ENCODE peak calls at places on chromosomes 4 and X, in ten cellular contexts. One of them, this sample, is unnamed.

GRCh38 chr4:54073481-54073880 is 9.1 kb upstream of the CHIC2 start:
- DNase-seq in NCI-H510A treated with DMSO at 0.1 percent for 48 hours: no peak
- DNase-seq in psoas muscle: no peak
- DNase-seq in NCI-H146: no peak
- DNase-seq in NCI-H82: no peak
- DNase-seq in ovary: no peak
- DNase-seq in activated T-cell treated with anti-CD3 and anti-CD28 coated beads for 1 hour: no peak
- DNase-seq in mesendoderm: no peak
- DNase-seq in AG10803: peak
- DNase-seq in stimulated activated naive CD8-positive, alpha-beta T cell treated with anti-CD3 and anti-CD28 coated beads, Interleukin-15, amount 100 ng/mL, for 72 hours: no peak
- DNase-seq in this sample: no peak

GRCh38 chr4:7649741-7650531 is 215.2 kb upstream of the PSAPL1 start:
- DNase-seq in NCI-H146: no peak
- DNase-seq in mesendoderm: no peak
- DNase-seq in ovary: no peak
- DNase-seq in stimulated activated naive CD8-positive, alpha-beta T cell treated with anti-CD3 and anti-CD28 coated beads, Interleukin-15, amount 100 ng/mL, for 72 hours: peak
- DNase-seq in NCI-H510A treated with DMSO at 0.1 percent for 48 hours: no peak
- DNase-seq in NCI-H82: no peak
- DNase-seq in activated T-cell treated with anti-CD3 and anti-CD28 coated beads for 1 hour: peak
- DNase-seq in AG10803: peak
- DNase-seq in psoas muscle: peak
- DNase-seq in this sample: peak

GRCh38 chr4:2486981-2487380 is 18.1 kb downstream of the RNF4 start:
- DNase-seq in AG10803: no peak
- DNase-seq in NCI-H510A treated with DMSO at 0.1 percent for 48 hours: no peak
- DNase-seq in activated T-cell treated with anti-CD3 and anti-CD28 coated beads for 1 hour: no peak
- DNase-seq in ovary: no peak
- DNase-seq in NCI-H146: no peak
- DNase-seq in mesendoderm: no peak
- DNase-seq in NCI-H82: no peak
- DNase-seq in stimulated activated naive CD8-positive, alpha-beta T cell treated with anti-CD3 and anti-CD28 coated beads, Interleukin-15, amount 100 ng/mL, for 72 hours: no peak
- DNase-seq in psoas muscle: no peak
- DNase-seq in this sample: no peak

GRCh38 chr4:85086721-85087120 is 120.2 kb upstream of the WDFY3 start:
- DNase-seq in psoas muscle: no peak
- DNase-seq in stimulated activated naive CD8-positive, alpha-beta T cell treated with anti-CD3 and anti-CD28 coated beads, Interleukin-15, amount 100 ng/mL, for 72 hours: no peak
- DNase-seq in AG10803: no peak
- DNase-seq in mesendoderm: peak
- DNase-seq in NCI-H510A treated with DMSO at 0.1 percent for 48 hours: no peak
- DNase-seq in activated T-cell treated with anti-CD3 and anti-CD28 coated beads for 1 hour: no peak
- DNase-seq in NCI-H146: no peak
- DNase-seq in NCI-H82: peak
- DNase-seq in ovary: no peak
- DNase-seq in this sample: no peak

GRCh38 chr4:8730681-8731080 is 138.1 kb downstream of the CPZ start:
- DNase-seq in activated T-cell treated with anti-CD3 and anti-CD28 coated beads for 1 hour: no peak
- DNase-seq in stimulated activated naive CD8-positive, alpha-beta T cell treated with anti-CD3 and anti-CD28 coated beads, Interleukin-15, amount 100 ng/mL, for 72 hours: no peak
- DNase-seq in AG10803: no peak
- DNase-seq in NCI-H82: no peak
- DNase-seq in NCI-H146: no peak
- DNase-seq in mesendoderm: no peak
- DNase-seq in ovary: no peak
- DNase-seq in NCI-H510A treated with DMSO at 0.1 percent for 48 hours: no peak
- DNase-seq in psoas muscle: peak
- DNase-seq in this sample: no peak

GRCh38 chrX:42948723-42949122 is 170.8 kb upstream of the PPP1R2C start:
- DNase-seq in psoas muscle: no peak
- DNase-seq in ovary: no peak
- DNase-seq in mesendoderm: peak
- DNase-seq in NCI-H82: no peak
- DNase-seq in NCI-H510A treated with DMSO at 0.1 percent for 48 hours: no peak
- DNase-seq in NCI-H146: no peak
- DNase-seq in AG10803: no peak
- DNase-seq in activated T-cell treated with anti-CD3 and anti-CD28 coated beads for 1 hour: no peak
- DNase-seq in stimulated activated naive CD8-positive, alpha-beta T cell treated with anti-CD3 and anti-CD28 coated beads, Interleukin-15, amount 100 ng/mL, for 72 hours: peak
- DNase-seq in this sample: no peak

GRCh38 chrX:129737921-129738320 is 858 bp upstream of the XPNPEP2 start:
- DNase-seq in psoas muscle: no peak
- DNase-seq in ovary: no peak
- DNase-seq in activated T-cell treated with anti-CD3 and anti-CD28 coated beads for 1 hour: no peak
- DNase-seq in NCI-H146: no peak
- DNase-seq in NCI-H82: no peak
- DNase-seq in mesendoderm: no peak
- DNase-seq in stimulated activated naive CD8-positive, alpha-beta T cell treated with anti-CD3 and anti-CD28 coated beads, Interleukin-15, amount 100 ng/mL, for 72 hours: no peak
- DNase-seq in NCI-H510A treated with DMSO at 0.1 percent for 48 hours: no peak
- DNase-seq in AG10803: peak
- DNase-seq in this sample: peak

GRCh38 chr4:176404591-176404990 is 84.8 kb downstream of the SPCS3 start:
- DNase-seq in stimulated activated naive CD8-positive, alpha-beta T cell treated with anti-CD3 and anti-CD28 coated beads, Interleukin-15, amount 100 ng/mL, for 72 hours: no peak
- DNase-seq in NCI-H510A treated with DMSO at 0.1 percent for 48 hours: no peak
- DNase-seq in psoas muscle: no peak
- DNase-seq in mesendoderm: no peak
- DNase-seq in activated T-cell treated with anti-CD3 and anti-CD28 coated beads for 1 hour: no peak
- DNase-seq in NCI-H146: no peak
- DNase-seq in AG10803: peak
- DNase-seq in NCI-H82: peak
- DNase-seq in ovary: no peak
- DNase-seq in this sample: no peak

GRCh38 chrX:94089149-94089548 is 415.1 kb downstream of the FAM133A start:
- DNase-seq in NCI-H146: no peak
- DNase-seq in activated T-cell treated with anti-CD3 and anti-CD28 coated beads for 1 hour: no peak
- DNase-seq in AG10803: no peak
- DNase-seq in ovary: no peak
- DNase-seq in stimulated activated naive CD8-positive, alpha-beta T cell treated with anti-CD3 and anti-CD28 coated beads, Interleukin-15, amount 100 ng/mL, for 72 hours: no peak
- DNase-seq in mesendoderm: no peak
- DNase-seq in NCI-H82: no peak
- DNase-seq in psoas muscle: no peak
- DNase-seq in NCI-H510A treated with DMSO at 0.1 percent for 48 hours: no peak
- DNase-seq in this sample: no peak

GRCh38 chr4:186762361-186762760 is 38.7 kb upstream of the FAT1 start:
- DNase-seq in stimulated activated naive CD8-positive, alpha-beta T cell treated with anti-CD3 and anti-CD28 coated beads, Interleukin-15, amount 100 ng/mL, for 72 hours: no peak
- DNase-seq in mesendoderm: no peak
- DNase-seq in activated T-cell treated with anti-CD3 and anti-CD28 coated beads for 1 hour: no peak
- DNase-seq in AG10803: no peak
- DNase-seq in ovary: no peak
- DNase-seq in NCI-H82: no peak
- DNase-seq in psoas muscle: no peak
- DNase-seq in NCI-H510A treated with DMSO at 0.1 percent for 48 hours: no peak
- DNase-seq in NCI-H146: no peak
- DNase-seq in this sample: no peak

GRCh38 chrX:13201605-13202219 is 118.1 kb downstream of the ATXN3L start:
- DNase-seq in activated T-cell treated with anti-CD3 and anti-CD28 coated beads for 1 hour: no peak
- DNase-seq in stimulated activated naive CD8-positive, alpha-beta T cell treated with anti-CD3 and anti-CD28 coated beads, Interleukin-15, amount 100 ng/mL, for 72 hours: no peak
- DNase-seq in NCI-H146: peak
- DNase-seq in NCI-H510A treated with DMSO at 0.1 percent for 48 hours: no peak
- DNase-seq in NCI-H82: no peak
- DNase-seq in psoas muscle: no peak
- DNase-seq in AG10803: no peak
- DNase-seq in ovary: no peak
- DNase-seq in mesendoderm: peak
- DNase-seq in this sample: no peak

GRCh38 chrX:24168807-24169206 is 19.3 kb downstream of the ZFX start:
- DNase-seq in mesendoderm: no peak
- DNase-seq in NCI-H510A treated with DMSO at 0.1 percent for 48 hours: no peak
- DNase-seq in NCI-H82: no peak
- DNase-seq in AG10803: no peak
- DNase-seq in activated T-cell treated with anti-CD3 and anti-CD28 coated beads for 1 hour: no peak
- DNase-seq in NCI-H146: no peak
- DNase-seq in psoas muscle: no peak
- DNase-seq in ovary: no peak
- DNase-seq in stimulated activated naive CD8-positive, alpha-beta T cell treated with anti-CD3 and anti-CD28 coated beads, Interleukin-15, amount 100 ng/mL, for 72 hours: peak
- DNase-seq in this sample: no peak

GRCh38 chrX:18654873-18655836 is 16.8 kb downstream of the RS1 start:
- DNase-seq in mesendoderm: no peak
- DNase-seq in NCI-H82: peak
- DNase-seq in stimulated activated naive CD8-positive, alpha-beta T cell treated with anti-CD3 and anti-CD28 coated beads, Interleukin-15, amount 100 ng/mL, for 72 hours: no peak
- DNase-seq in psoas muscle: no peak
- DNase-seq in NCI-H510A treated with DMSO at 0.1 percent for 48 hours: peak
- DNase-seq in AG10803: no peak
- DNase-seq in ovary: no peak
- DNase-seq in activated T-cell treated with anti-CD3 and anti-CD28 coated beads for 1 hour: no peak
- DNase-seq in NCI-H146: peak
- DNase-seq in this sample: no peak

GRCh38 chrX:19824603-19825002 is 62.8 kb downstream of the SH3KBP1 start:
- DNase-seq in AG10803: peak
- DNase-seq in activated T-cell treated with anti-CD3 and anti-CD28 coated beads for 1 hour: no peak
- DNase-seq in ovary: no peak
- DNase-seq in stimulated activated naive CD8-positive, alpha-beta T cell treated with anti-CD3 and anti-CD28 coated beads, Interleukin-15, amount 100 ng/mL, for 72 hours: peak
- DNase-seq in psoas muscle: no peak
- DNase-seq in NCI-H82: peak
- DNase-seq in NCI-H510A treated with DMSO at 0.1 percent for 48 hours: no peak
- DNase-seq in mesendoderm: no peak
- DNase-seq in NCI-H146: no peak
- DNase-seq in this sample: peak

GRCh38 chr4:166252487-166253402 is 379.7 kb downstream of the TLL1 start:
- DNase-seq in activated T-cell treated with anti-CD3 and anti-CD28 coated beads for 1 hour: no peak
- DNase-seq in psoas muscle: no peak
- DNase-seq in ovary: no peak
- DNase-seq in NCI-H82: peak
- DNase-seq in NCI-H146: peak
- DNase-seq in mesendoderm: peak
- DNase-seq in stimulated activated naive CD8-positive, alpha-beta T cell treated with anti-CD3 and anti-CD28 coated beads, Interleukin-15, amount 100 ng/mL, for 72 hours: no peak
- DNase-seq in AG10803: peak
- DNase-seq in NCI-H510A treated with DMSO at 0.1 percent for 48 hours: no peak
- DNase-seq in this sample: peak

GRCh38 chrX:109399831-109400230 is 82.1 kb downstream of the GUCY2F start:
- DNase-seq in activated T-cell treated with anti-CD3 and anti-CD28 coated beads for 1 hour: no peak
- DNase-seq in NCI-H510A treated with DMSO at 0.1 percent for 48 hours: no peak
- DNase-seq in ovary: no peak
- DNase-seq in mesendoderm: no peak
- DNase-seq in NCI-H82: peak
- DNase-seq in stimulated activated naive CD8-positive, alpha-beta T cell treated with anti-CD3 and anti-CD28 coated beads, Interleukin-15, amount 100 ng/mL, for 72 hours: no peak
- DNase-seq in AG10803: no peak
- DNase-seq in psoas muscle: no peak
- DNase-seq in NCI-H146: no peak
- DNase-seq in this sample: no peak

GRCh38 chr4:41178372-41179085 is 35.8 kb downstream of the APBB2 start:
- DNase-seq in mesendoderm: no peak
- DNase-seq in AG10803: peak
- DNase-seq in NCI-H146: peak
- DNase-seq in NCI-H510A treated with DMSO at 0.1 percent for 48 hours: no peak
- DNase-seq in psoas muscle: no peak
- DNase-seq in NCI-H82: no peak
- DNase-seq in activated T-cell treated with anti-CD3 and anti-CD28 coated beads for 1 hour: no peak
- DNase-seq in stimulated activated naive CD8-positive, alpha-beta T cell treated with anti-CD3 and anti-CD28 coated beads, Interleukin-15, amount 100 ng/mL, for 72 hours: no peak
- DNase-seq in ovary: no peak
- DNase-seq in this sample: peak

GRCh38 chr4:152679414-152680281 is at the start of gene TMEM154:
- DNase-seq in ovary: no peak
- DNase-seq in NCI-H146: peak
- DNase-seq in psoas muscle: peak
- DNase-seq in activated T-cell treated with anti-CD3 and anti-CD28 coated beads for 1 hour: peak
- DNase-seq in NCI-H510A treated with DMSO at 0.1 percent for 48 hours: peak
- DNase-seq in NCI-H82: peak
- DNase-seq in mesendoderm: peak
- DNase-seq in stimulated activated naive CD8-positive, alpha-beta T cell treated with anti-CD3 and anti-CD28 coated beads, Interleukin-15, amount 100 ng/mL, for 72 hours: peak
- DNase-seq in AG10803: peak
- DNase-seq in this sample: peak

GRCh38 chrX:31228415-31228832 is 156.6 kb upstream of the FTHL17 start:
- DNase-seq in NCI-H510A treated with DMSO at 0.1 percent for 48 hours: no peak
- DNase-seq in NCI-H82: no peak
- DNase-seq in ovary: peak
- DNase-seq in AG10803: peak
- DNase-seq in psoas muscle: no peak
- DNase-seq in stimulated activated naive CD8-positive, alpha-beta T cell treated with anti-CD3 and anti-CD28 coated beads, Interleukin-15, amount 100 ng/mL, for 72 hours: no peak
- DNase-seq in mesendoderm: no peak
- DNase-seq in activated T-cell treated with anti-CD3 and anti-CD28 coated beads for 1 hour: no peak
- DNase-seq in NCI-H146: no peak
- DNase-seq in this sample: no peak

GRCh38 chr4:113809313-113809712 is 47.8 kb upstream of the CAMK2D start:
- DNase-seq in NCI-H146: no peak
- DNase-seq in stimulated activated naive CD8-positive, alpha-beta T cell treated with anti-CD3 and anti-CD28 coated beads, Interleukin-15, amount 100 ng/mL, for 72 hours: peak
- DNase-seq in NCI-H82: no peak
- DNase-seq in ovary: no peak
- DNase-seq in NCI-H510A treated with DMSO at 0.1 percent for 48 hours: no peak
- DNase-seq in psoas muscle: no peak
- DNase-seq in mesendoderm: no peak
- DNase-seq in activated T-cell treated with anti-CD3 and anti-CD28 coated beads for 1 hour: no peak
- DNase-seq in AG10803: peak
- DNase-seq in this sample: peak

GRCh38 chr4:78372282-78372988 is 179.1 kb upstream of the ANXA3 start:
- DNase-seq in AG10803: no peak
- DNase-seq in NCI-H82: no peak
- DNase-seq in activated T-cell treated with anti-CD3 and anti-CD28 coated beads for 1 hour: no peak
- DNase-seq in psoas muscle: no peak
- DNase-seq in mesendoderm: no peak
- DNase-seq in NCI-H146: no peak
- DNase-seq in NCI-H510A treated with DMSO at 0.1 percent for 48 hours: no peak
- DNase-seq in ovary: no peak
- DNase-seq in stimulated activated naive CD8-positive, alpha-beta T cell treated with anti-CD3 and anti-CD28 coated beads, Interleukin-15, amount 100 ng/mL, for 72 hours: no peak
- DNase-seq in this sample: no peak

GRCh38 chr4:146175541-146176453 is at the start of gene LSM6:
- DNase-seq in AG10803: peak
- DNase-seq in NCI-H146: peak
- DNase-seq in ovary: peak
- DNase-seq in stimulated activated naive CD8-positive, alpha-beta T cell treated with anti-CD3 and anti-CD28 coated beads, Interleukin-15, amount 100 ng/mL, for 72 hours: peak
- DNase-seq in psoas muscle: peak
- DNase-seq in mesendoderm: peak
- DNase-seq in NCI-H82: peak
- DNase-seq in NCI-H510A treated with DMSO at 0.1 percent for 48 hours: peak
- DNase-seq in activated T-cell treated with anti-CD3 and anti-CD28 coated beads for 1 hour: peak
- DNase-seq in this sample: peak

GRCh38 chr4:94544811-94545210 is 93.1 kb downstream of the PDLIM5 start:
- DNase-seq in AG10803: no peak
- DNase-seq in NCI-H82: no peak
- DNase-seq in activated T-cell treated with anti-CD3 and anti-CD28 coated beads for 1 hour: no peak
- DNase-seq in NCI-H510A treated with DMSO at 0.1 percent for 48 hours: no peak
- DNase-seq in stimulated activated naive CD8-positive, alpha-beta T cell treated with anti-CD3 and anti-CD28 coated beads, Interleukin-15, amount 100 ng/mL, for 72 hours: no peak
- DNase-seq in NCI-H146: no peak
- DNase-seq in ovary: no peak
- DNase-seq in psoas muscle: no peak
- DNase-seq in mesendoderm: no peak
- DNase-seq in this sample: no peak

GRCh38 chr4:154120277-154120676 is 331.4 kb upstream of the SFRP2 start:
- DNase-seq in NCI-H146: no peak
- DNase-seq in AG10803: peak
- DNase-seq in psoas muscle: no peak
- DNase-seq in NCI-H82: no peak
- DNase-seq in activated T-cell treated with anti-CD3 and anti-CD28 coated beads for 1 hour: no peak
- DNase-seq in NCI-H510A treated with DMSO at 0.1 percent for 48 hours: no peak
- DNase-seq in ovary: no peak
- DNase-seq in mesendoderm: no peak
- DNase-seq in stimulated activated naive CD8-positive, alpha-beta T cell treated with anti-CD3 and anti-CD28 coated beads, Interleukin-15, amount 100 ng/mL, for 72 hours: no peak
- DNase-seq in this sample: no peak

GRCh38 chr4:172362569-172362968 is 549.4 kb downstream of the GALNTL6 start:
- DNase-seq in NCI-H146: no peak
- DNase-seq in ovary: no peak
- DNase-seq in NCI-H510A treated with DMSO at 0.1 percent for 48 hours: no peak
- DNase-seq in NCI-H82: no peak
- DNase-seq in stimulated activated naive CD8-positive, alpha-beta T cell treated with anti-CD3 and anti-CD28 coated beads, Interleukin-15, amount 100 ng/mL, for 72 hours: no peak
- DNase-seq in psoas muscle: no peak
- DNase-seq in mesendoderm: no peak
- DNase-seq in AG10803: no peak
- DNase-seq in activated T-cell treated with anti-CD3 and anti-CD28 coated beads for 1 hour: no peak
- DNase-seq in this sample: peak

GRCh38 chrX:47247206-47247998 is 14.6 kb downstream of the USP11 start:
- DNase-seq in mesendoderm: no peak
- DNase-seq in psoas muscle: no peak
- DNase-seq in NCI-H510A treated with DMSO at 0.1 percent for 48 hours: no peak
- DNase-seq in AG10803: no peak
- DNase-seq in stimulated activated naive CD8-positive, alpha-beta T cell treated with anti-CD3 and anti-CD28 coated beads, Interleukin-15, amount 100 ng/mL, for 72 hours: peak
- DNase-seq in NCI-H82: no peak
- DNase-seq in ovary: no peak
- DNase-seq in NCI-H146: no peak
- DNase-seq in activated T-cell treated with anti-CD3 and anti-CD28 coated beads for 1 hour: no peak
- DNase-seq in this sample: no peak

GRCh38 chr4:132076829-132077228 is 1072.3 kb upstream of the PCDH10 start:
- DNase-seq in activated T-cell treated with anti-CD3 and anti-CD28 coated beads for 1 hour: no peak
- DNase-seq in NCI-H146: no peak
- DNase-seq in stimulated activated naive CD8-positive, alpha-beta T cell treated with anti-CD3 and anti-CD28 coated beads, Interleukin-15, amount 100 ng/mL, for 72 hours: no peak
- DNase-seq in psoas muscle: no peak
- DNase-seq in NCI-H510A treated with DMSO at 0.1 percent for 48 hours: no peak
- DNase-seq in AG10803: no peak
- DNase-seq in mesendoderm: peak
- DNase-seq in NCI-H82: peak
- DNase-seq in ovary: no peak
- DNase-seq in this sample: no peak

GRCh38 chrX:1041051-1041450 is 171.4 kb downstream of the CRLF2 start:
- DNase-seq in NCI-H510A treated with DMSO at 0.1 percent for 48 hours: no peak
- DNase-seq in ovary: no peak
- DNase-seq in activated T-cell treated with anti-CD3 and anti-CD28 coated beads for 1 hour: no peak
- DNase-seq in AG10803: no peak
- DNase-seq in stimulated activated naive CD8-positive, alpha-beta T cell treated with anti-CD3 and anti-CD28 coated beads, Interleukin-15, amount 100 ng/mL, for 72 hours: no peak
- DNase-seq in mesendoderm: no peak
- DNase-seq in NCI-H146: no peak
- DNase-seq in NCI-H82: no peak
- DNase-seq in psoas muscle: no peak
- DNase-seq in this sample: no peak